ENCODE peak calls at places on chromosomes 12 and 14, in nine cellular contexts. T is left colon; I is SK-N-SH; A is activated T-cell treated with anti-CD3 and anti-CD28 coated beads for 1 hour; P is bronchial epithelial cell; D is GM23248; G is stimulated activated naive B cell treated with anti-CD40 and anti-IgM and Interleukin-4, amounts not matched to agents 10 μg/mL and 1 μg/mL and 100 μg/mL, for 72 hours; K is stimulated activated CD4-positive, alpha-beta T cell treated with anti-CD3 and anti-CD28 coated beads, Interleukin-1b, Interleukin-23, amount 100 ng/mL, for 4 hours; Q is aorta. O is an unnamed sample.

GRCh38 chr12:116640320-116640719 is 81.1 kb downstream of the MAP1LC3B2 start:
- DNase-seq in T (no peak), I (no peak), A (no peak), P (no peak), D (no peak), G (no peak), K (no peak), Q (no peak), O (no peak)

GRCh38 chr12:125092872-125093680 is 27.8 kb downstream of the AACS start:
- DNase-seq in T (peak), I (no peak), A (no peak), P (peak), D (peak), G (no peak), K (no peak), Q (no peak), O (peak)

GRCh38 chr12:25248137-25248536 is 2.6 kb downstream of the KRAS start:
- DNase-seq in T (no peak), I (no peak), A (no peak), P (no peak), D (no peak), G (no peak), K (no peak), Q (no peak), O (no peak)

GRCh38 chr14:104268725-104269436 is 130.5 kb downstream of the KIF26A start:
- DNase-seq in T (no peak), I (no peak), A (no peak), P (no peak), D (no peak), G (no peak), K (no peak), Q (peak), O (no peak)

GRCh38 chr12:131049569-131050339 is 96.0 kb downstream of the ADGRD1 start:
- DNase-seq in T (no peak), I (no peak), A (no peak), P (no peak), D (no peak), G (no peak), K (no peak), Q (peak), O (no peak)

GRCh38 chr14:51616724-51617409 is 34.8 kb upstream of the FRMD6 start:
- DNase-seq in T (no peak), I (no peak), A (no peak), P (peak), D (peak), G (no peak), K (no peak), Q (no peak), O (no peak)

GRCh38 chr14:29197557-29197956 is 431.0 kb downstream of the FOXG1 start:
- DNase-seq in T (no peak), I (no peak), A (no peak), P (peak), D (no peak), G (no peak), K (no peak), Q (no peak), O (no peak)

GRCh38 chr14:32469388-32470160 is 140.5 kb downstream of the AKAP6 start:
- DNase-seq in T (no peak), I (no peak), A (no peak), P (peak), D (peak), G (no peak), K (no peak), Q (no peak), O (no peak)

GRCh38 chr14:104694991-104695659 is 5.7 kb downstream of the INF2 start:
- DNase-seq in T (no peak), I (no peak), A (no peak), P (no peak), D (no peak), G (no peak), K (no peak), Q (no peak), O (peak)

GRCh38 chr14:101110729-101111619 is 207.5 kb upstream of the RTL1 start:
- DNase-seq in T (no peak), I (peak), A (no peak), P (no peak), D (no peak), G (no peak), K (no peak), Q (peak), O (no peak)

GRCh38 chr12:75289678-75290200 is 40.4 kb downstream of the CAPS2 start:
- DNase-seq in T (no peak), I (no peak), A (no peak), P (peak), D (peak), G (no peak), K (no peak), Q (no peak), O (no peak)

GRCh38 chr14:73785834-73786631 is 65.6 kb upstream of the PTGR2 start:
- DNase-seq in T (peak), I (peak), A (peak), P (peak), D (peak), G (peak), K (peak), Q (peak), O (peak)

GRCh38 chr12:75481774-75482173 is 1.2 kb downstream of the GLIPR1 start:
- DNase-seq in T (no peak), I (no peak), A (no peak), P (peak), D (peak), G (no peak), K (no peak), Q (no peak), O (no peak)

GRCh38 chr12:101838628-101839323 is 8.0 kb upstream of the GNPTAB start:
- DNase-seq in T (no peak), I (no peak), A (no peak), P (no peak), D (no peak), G (no peak), K (no peak), Q (no peak), O (no peak)

GRCh38 chr14:35404496-35405303 is at the start of gene NFKBIA:
- DNase-seq in T (peak), I (peak), A (peak), P (peak), D (peak), G (peak), K (peak), Q (peak), O (peak)